ENCODE peak calls at places on chromosomes 1 and 21, in six cellular contexts. X is skeletal muscle cell, R is cardiac septum, U is NCI-H1092 treated with DMSO at 0.1 percent for 48 hours, D is HFF-Myc, B is Daoy. S is an unnamed sample.
A peak's percentile ranks its signal among the peaks of the same experiment; 100 is the strongest.

GRCh38 chr21:37742532-37742931 is 173.7 kb downstream of the KCNJ6 start:
- DNase-seq in X (no peak), R (no peak), U (no peak), D (no peak), B (no peak), S (no peak)

GRCh38 chr1:227915564-227916553 is 31.9 kb downstream of the WNT9A start:
- DNase-seq in X (no peak), R (no peak), U (no peak), D (no peak), B (no peak), S (peak; percentile 80)

GRCh38 chr1:157580179-157580827 is 17.6 kb downstream of the FCRL4 start:
- DNase-seq in X (peak; percentile 8), R (no peak), U (peak; percentile 60), D (peak; percentile 27), B (peak; percentile 54), S (no peak)

GRCh38 chr1:19786988-19787423 is 12.7 kb downstream of the TMCO4 start:
- DNase-seq in X (no peak), R (no peak), U (no peak), D (no peak), B (no peak), S (no peak)

GRCh38 chr21:36297938-36298572 is 21.9 kb upstream of the MORC3 start:
- DNase-seq in X (no peak), R (peak; percentile 76), U (no peak), D (peak; percentile 7), B (peak; percentile 39), S (no peak)

GRCh38 chr1:179976970-179977651 is 22.5 kb downstream of the CEP350 start:
- DNase-seq in X (no peak), R (no peak), U (peak; percentile 11), D (no peak), B (no peak), S (no peak)

GRCh38 chr1:197868751-197869501 is 33.5 kb upstream of the C1orf53 start:
- DNase-seq in X (peak; percentile 27), R (no peak), U (peak; percentile 28), D (peak; percentile 16), B (peak; percentile 44), S (no peak)

GRCh38 chr1:156840880-156841279 is 18.0 kb downstream of the INSRR start:
- DNase-seq in X (no peak), R (no peak), U (no peak), D (no peak), B (no peak), S (peak; percentile 77)

GRCh38 chr1:44316231-44316759 is 38.8 kb downstream of the ERI3 start:
- DNase-seq in X (no peak), R (no peak), U (peak; percentile 21), D (no peak), B (no peak), S (no peak)

GRCh38 chr1:201877877-201878339 is 10.8 kb upstream of the SHISA4 start:
- DNase-seq in X (no peak), R (no peak), U (no peak), D (no peak), B (peak; percentile 51), S (no peak)

GRCh38 chr1:183490932-183491331 is 18.6 kb downstream of the SMG7 start:
- DNase-seq in X (no peak), R (no peak), U (no peak), D (no peak), B (no peak), S (no peak)

GRCh38 chr1:13725714-13726175 is 25.8 kb downstream of the PRDM2 start:
- DNase-seq in X (no peak), R (no peak), U (no peak), D (no peak), B (peak; percentile 29), S (no peak)

GRCh38 chr1:66712819-66713218 is 39.4 kb upstream of the DYNLT5 start:
- DNase-seq in X (no peak), R (no peak), U (no peak), D (no peak), B (no peak), S (no peak)

GRCh38 chr1:204450461-204451257 is 39.0 kb upstream of the PPP1R15B start:
- DNase-seq in X (no peak), R (peak; percentile 83), U (no peak), D (no peak), B (no peak), S (peak; percentile 78)

GRCh38 chr1:235404190-235404589 is 37.0 kb downstream of the TBCE start:
- DNase-seq in X (no peak), R (no peak), U (no peak), D (no peak), B (peak; percentile 48), S (no peak)

GRCh38 chr1:206932271-206932670 is 10.5 kb upstream of the FCMR start:
- DNase-seq in X (no peak), R (no peak), U (no peak), D (no peak), B (no peak), S (no peak)

GRCh38 chr1:12477936-12478611 is 139.9 kb downstream of the DHRS3 start:
- DNase-seq in X (peak; percentile 96), R (peak; percentile 86), U (peak; percentile 99), D (peak; percentile 90), B (peak; percentile 99), S (no peak)